ENCODE peak calls at places on chromosomes 5 and 9, in six cellular contexts. One of them, this sample, is unnamed.

GRCh38 chr5:71011194-71011792 is 13.8 kb downstream of the NAIP start:
- DNase-seq in Karpas-422: no peak
- DNase-seq in MM.1S: no peak
- DNase-seq in GM23338: no peak
- DNase-seq in K562: no peak
- DNase-seq in H9: no peak
- DNase-seq in this sample: no peak

GRCh38 chr9:130447193-130447816 is 2.5 kb downstream of the ASS1 start:
- DNase-seq in MM.1S: no peak
- DNase-seq in K562: no peak
- DNase-seq in H9: no peak
- DNase-seq in Karpas-422: no peak
- DNase-seq in GM23338: no peak
- DNase-seq in this sample: no peak

GRCh38 chr5:141941307-141941706 is 16.7 kb downstream of the PCDH12 start:
- DNase-seq in H9: no peak
- DNase-seq in MM.1S: peak; percentile 61
- DNase-seq in K562: no peak
- DNase-seq in Karpas-422: no peak
- DNase-seq in GM23338: no peak
- DNase-seq in this sample: peak; percentile 71

GRCh38 chr5:177546262-177546741 is 8.1 kb downstream of the FAM193B start:
- DNase-seq in MM.1S: no peak
- DNase-seq in GM23338: no peak
- DNase-seq in K562: peak; percentile 18
- DNase-seq in Karpas-422: no peak
- DNase-seq in H9: no peak
- DNase-seq in this sample: peak; percentile 82

GRCh38 chr9:105206821-105207699 is 37.4 kb upstream of the SLC44A1 start:
- DNase-seq in GM23338: no peak
- DNase-seq in Karpas-422: no peak
- DNase-seq in K562: no peak
- DNase-seq in H9: no peak
- DNase-seq in MM.1S: no peak
- DNase-seq in this sample: no peak

GRCh38 chr5:139711067-139711851 is 63.1 kb downstream of the CXXC5 start:
- DNase-seq in GM23338: peak; percentile 81
- DNase-seq in MM.1S: peak; percentile 63
- DNase-seq in K562: peak; percentile 79
- DNase-seq in H9: peak; percentile 78
- DNase-seq in Karpas-422: peak; percentile 71
- DNase-seq in this sample: no peak

GRCh38 chr5:149724130-149724850 is 5.8 kb upstream of the PPARGC1B start:
- DNase-seq in K562: no peak
- DNase-seq in MM.1S: peak; percentile 83
- DNase-seq in Karpas-422: no peak
- DNase-seq in H9: no peak
- DNase-seq in GM23338: no peak
- DNase-seq in this sample: no peak

GRCh38 chr5:107284822-107285510 is 385.8 kb downstream of the EFNA5 start:
- DNase-seq in Karpas-422: no peak
- DNase-seq in GM23338: no peak
- DNase-seq in H9: no peak
- DNase-seq in K562: no peak
- DNase-seq in MM.1S: no peak
- DNase-seq in this sample: no peak

GRCh38 chr9:93091056-93091452 is 5.0 kb upstream of the CARD19 start:
- DNase-seq in MM.1S: no peak
- DNase-seq in K562: no peak
- DNase-seq in GM23338: no peak
- DNase-seq in H9: peak; percentile 18
- DNase-seq in Karpas-422: no peak
- DNase-seq in this sample: no peak

GRCh38 chr5:61280205-61280604 is 51.9 kb upstream of the ZSWIM6 start:
- DNase-seq in K562: no peak
- DNase-seq in MM.1S: no peak
- DNase-seq in GM23338: no peak
- DNase-seq in H9: no peak
- DNase-seq in Karpas-422: peak; percentile 70
- DNase-seq in this sample: no peak

GRCh38 chr5:37814699-37815098 is 25.1 kb downstream of the GDNF start:
- DNase-seq in MM.1S: no peak
- DNase-seq in H9: no peak
- DNase-seq in GM23338: no peak
- DNase-seq in Karpas-422: no peak
- DNase-seq in K562: no peak
- DNase-seq in this sample: no peak

GRCh38 chr9:7174884-7175283 is 417.1 kb downstream of the KDM4C start:
- DNase-seq in Karpas-422: no peak
- DNase-seq in H9: no peak
- DNase-seq in MM.1S: no peak
- DNase-seq in GM23338: peak; percentile 46
- DNase-seq in K562: no peak
- DNase-seq in this sample: no peak

GRCh38 chr9:124262596-124263045 is 4.9 kb downstream of the NEK6 start:
- DNase-seq in K562: no peak
- DNase-seq in MM.1S: no peak
- DNase-seq in H9: no peak
- DNase-seq in Karpas-422: peak; percentile 65
- DNase-seq in GM23338: peak; percentile 64
- DNase-seq in this sample: no peak

GRCh38 chr9:128208943-128209695 is 5.9 kb downstream of the DNM1 start:
- DNase-seq in GM23338: no peak
- DNase-seq in MM.1S: no peak
- DNase-seq in H9: no peak
- DNase-seq in Karpas-422: no peak
- DNase-seq in K562: no peak
- DNase-seq in this sample: no peak

GRCh38 chr9:128214571-128215490 is 11.7 kb downstream of the DNM1 start:
- DNase-seq in K562: no peak
- DNase-seq in Karpas-422: no peak
- DNase-seq in H9: no peak
- DNase-seq in MM.1S: no peak
- DNase-seq in GM23338: no peak
- DNase-seq in this sample: no peak

GRCh38 chr9:128213746-128214497 is 10.7 kb downstream of the DNM1 start:
- DNase-seq in MM.1S: no peak
- DNase-seq in H9: no peak
- DNase-seq in K562: no peak
- DNase-seq in GM23338: no peak
- DNase-seq in Karpas-422: no peak
- DNase-seq in this sample: no peak

GRCh38 chr9:128208386-128208785 is 5.2 kb downstream of the DNM1 start:
- DNase-seq in K562: no peak
- DNase-seq in Karpas-422: no peak
- DNase-seq in H9: no peak
- DNase-seq in GM23338: no peak
- DNase-seq in MM.1S: no peak
- DNase-seq in this sample: no peak

GRCh38 chr9:128211551-128212281 is 8.5 kb downstream of the DNM1 start:
- DNase-seq in Karpas-422: no peak
- DNase-seq in GM23338: no peak
- DNase-seq in MM.1S: no peak
- DNase-seq in H9: no peak
- DNase-seq in K562: no peak
- DNase-seq in this sample: no peak
- H3K27ac ChIP-seq in Karpas-422: no peak overlapping the region
- H3K27ac ChIP-seq in GM23338: no peak overlapping the region
- H3K27ac ChIP-seq in MM.1S: no peak overlapping the region
- H3K27ac ChIP-seq in H9: no peak overlapping the region
- H3K27ac ChIP-seq in K562: no peak overlapping the region
- H3K27ac ChIP-seq in this sample: no peak overlapping the region

GRCh38 chr9:92033991-92034390 is 81.2 kb downstream of the SPTLC1 start:
- DNase-seq in GM23338: no peak
- DNase-seq in Karpas-422: no peak
- DNase-seq in H9: no peak
- DNase-seq in MM.1S: no peak
- DNase-seq in K562: no peak
- DNase-seq in this sample: no peak

GRCh38 chr9:92035146-92035545 is 80.1 kb downstream of the SPTLC1 start:
- DNase-seq in Karpas-422: no peak
- DNase-seq in H9: no peak
- DNase-seq in MM.1S: no peak
- DNase-seq in K562: no peak
- DNase-seq in GM23338: no peak
- DNase-seq in this sample: no peak

GRCh38 chr9:92035687-92036410 is 79.4 kb downstream of the SPTLC1 start:
- DNase-seq in H9: no peak
- DNase-seq in K562: no peak
- DNase-seq in MM.1S: no peak
- DNase-seq in GM23338: no peak
- DNase-seq in Karpas-422: no peak
- DNase-seq in this sample: no peak

GRCh38 chr9:92032891-92033290 is 82.3 kb downstream of the SPTLC1 start:
- DNase-seq in Karpas-422: no peak
- DNase-seq in GM23338: no peak
- DNase-seq in K562: no peak
- DNase-seq in H9: no peak
- DNase-seq in MM.1S: no peak
- DNase-seq in this sample: no peak

GRCh38 chr9:92033307-92033706 is 81.9 kb downstream of the SPTLC1 start:
- DNase-seq in K562: no peak
- DNase-seq in GM23338: no peak
- DNase-seq in H9: no peak
- DNase-seq in Karpas-422: no peak
- DNase-seq in MM.1S: no peak
- DNase-seq in this sample: no peak
- H3K27ac ChIP-seq in K562: no peak overlapping the region
- H3K27ac ChIP-seq in GM23338: no peak overlapping the region
- H3K27ac ChIP-seq in H9: no peak overlapping the region
- H3K27ac ChIP-seq in Karpas-422: no peak overlapping the region
- H3K27ac ChIP-seq in MM.1S: no peak overlapping the region
- H3K27ac ChIP-seq in this sample: no peak overlapping the region

GRCh38 chr5:136891601-136892000 is 526.3 kb upstream of the TRPC7 start:
- DNase-seq in K562: no peak
- DNase-seq in MM.1S: no peak
- DNase-seq in Karpas-422: no peak
- DNase-seq in H9: no peak
- DNase-seq in GM23338: peak; percentile 74
- DNase-seq in this sample: no peak

GRCh38 chr5:136891175-136891574 is 525.8 kb upstream of the TRPC7 start:
- DNase-seq in K562: no peak
- DNase-seq in MM.1S: no peak
- DNase-seq in Karpas-422: no peak
- DNase-seq in H9: no peak
- DNase-seq in GM23338: peak; percentile 4
- DNase-seq in this sample: no peak

GRCh38 chr5:136886623-136887022 is 521.3 kb upstream of the TRPC7 start:
- DNase-seq in H9: no peak
- DNase-seq in MM.1S: no peak
- DNase-seq in GM23338: no peak
- DNase-seq in K562: no peak
- DNase-seq in Karpas-422: no peak
- DNase-seq in this sample: no peak

GRCh38 chr5:136890431-136891148 is 525.2 kb upstream of the TRPC7 start:
- DNase-seq in H9: no peak
- DNase-seq in K562: no peak
- DNase-seq in MM.1S: no peak
- DNase-seq in GM23338: no peak
- DNase-seq in Karpas-422: no peak
- DNase-seq in this sample: no peak

DNA sequence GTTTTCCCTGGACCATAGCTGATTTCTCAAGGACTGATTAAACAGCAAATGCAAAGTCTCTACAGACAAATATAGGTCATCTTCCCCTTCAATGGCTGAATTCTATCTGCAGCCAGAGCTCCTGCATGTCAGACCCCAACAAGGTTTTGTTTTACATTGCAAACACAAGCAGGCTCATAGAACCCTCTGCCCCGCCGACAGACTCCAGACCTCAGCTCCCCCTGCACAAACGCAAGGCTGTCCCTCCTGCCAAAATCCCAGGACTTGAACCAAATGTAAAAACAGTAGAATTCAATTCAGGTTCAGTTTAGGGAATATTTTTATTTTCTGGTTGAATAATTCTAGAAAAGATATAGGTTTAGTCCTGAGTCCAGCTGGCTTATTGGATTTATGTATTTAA is 526.7 kb upstream of the TRPC7 start:
- DNase-seq in Karpas-422: no peak
- DNase-seq in K562: no peak
- DNase-seq in GM23338: peak; percentile 6
- DNase-seq in H9: no peak
- DNase-seq in MM.1S: no peak
- DNase-seq in this sample: no peak
- H3K27ac ChIP-seq in Karpas-422: no peak overlapping the region
- H3K27ac ChIP-seq in K562: no peak overlapping the region
- H3K27ac ChIP-seq in GM23338: no peak overlapping the region
- H3K27ac ChIP-seq in H9: no peak overlapping the region
- H3K27ac ChIP-seq in MM.1S: no peak overlapping the region
- H3K27ac ChIP-seq in this sample: no peak overlapping the region

GRCh38 chr9:35517552-35518211 is 27.8 kb downstream of the RUSC2 start:
- DNase-seq in K562: no peak
- DNase-seq in Karpas-422: no peak
- DNase-seq in H9: no peak
- DNase-seq in GM23338: no peak
- DNase-seq in MM.1S: no peak
- DNase-seq in this sample: no peak

GRCh38 chr9:35518212-35518917 is 28.5 kb downstream of the RUSC2 start:
- DNase-seq in GM23338: peak; percentile 91
- DNase-seq in K562: no peak
- DNase-seq in MM.1S: no peak
- DNase-seq in Karpas-422: no peak
- DNase-seq in H9: peak; percentile 82
- DNase-seq in this sample: no peak

GRCh38 chr9:35516481-35516880 is 26.6 kb downstream of the RUSC2 start:
- DNase-seq in H9: no peak
- DNase-seq in MM.1S: no peak
- DNase-seq in K562: no peak
- DNase-seq in Karpas-422: no peak
- DNase-seq in GM23338: peak; percentile 22
- DNase-seq in this sample: no peak

GRCh38 chr9:35515766-35516165 is 25.9 kb downstream of the RUSC2 start:
- DNase-seq in MM.1S: no peak
- DNase-seq in Karpas-422: no peak
- DNase-seq in H9: no peak
- DNase-seq in GM23338: no peak
- DNase-seq in K562: no peak
- DNase-seq in this sample: no peak

GRCh38 chr9:35517136-35517535 is 27.2 kb downstream of the RUSC2 start:
- DNase-seq in Karpas-422: no peak
- DNase-seq in K562: no peak
- DNase-seq in MM.1S: no peak
- DNase-seq in H9: no peak
- DNase-seq in GM23338: no peak
- DNase-seq in this sample: no peak
- H3K27ac ChIP-seq in Karpas-422: no peak overlapping the region
- H3K27ac ChIP-seq in K562: no peak overlapping the region
- H3K27ac ChIP-seq in MM.1S: no peak overlapping the region
- H3K27ac ChIP-seq in H9: no peak overlapping the region
- H3K27ac ChIP-seq in GM23338: peak overlapping the region; percentile 70
- H3K27ac ChIP-seq in this sample: peak overlapping the region; percentile 84

GRCh38 chr5:68898961-68899471 is 194.8 kb upstream of the SLC30A5 start:
- DNase-seq in Karpas-422: peak; percentile 48
- DNase-seq in H9: peak; percentile 68
- DNase-seq in K562: no peak
- DNase-seq in MM.1S: no peak
- DNase-seq in GM23338: peak; percentile 51
- DNase-seq in this sample: no peak
- H3K27ac ChIP-seq in Karpas-422: no peak overlapping the region
- H3K27ac ChIP-seq in H9: no peak overlapping the region
- H3K27ac ChIP-seq in K562: no peak overlapping the region
- H3K27ac ChIP-seq in MM.1S: no peak overlapping the region
- H3K27ac ChIP-seq in GM23338: no peak overlapping the region
- H3K27ac ChIP-seq in this sample: no peak overlapping the region

This sample was measured in tibial artery.